ENCODE peak calls at places on chromosomes 11 and 22, in four cellular contexts. J is ecto neural progenitor cell, R is left kidney, M is iris pigment epithelial cell. N is an unnamed sample.
A peak's percentile ranks its signal among the peaks of the same experiment; 100 is the strongest.

GRCh38 chr11:113895367-113896155 is 9.0 kb upstream of the HTR3B start:
- DNase-seq in J (no peak), M (no peak), R (peak; percentile 65), N (peak; percentile 79)

GRCh38 chr11:62444271-62444833 is 25.5 kb downstream of the SCGB1A1 start:
- DNase-seq in R (peak; percentile 87), M (peak; percentile 44), J (no peak), N (peak; percentile 92)

GRCh38 chr11:80595011-80595410 is 1154.2 kb upstream of the TENM4 start:
- DNase-seq in R (no peak), J (no peak), M (peak; percentile 59), N (no peak)

GRCh38 chr22:37516456-37516855 is 2.8 kb downstream of the CARD10 start:
- DNase-seq in M (no peak), R (no peak), J (no peak), N (no peak)

GRCh38 chr11:23078289-23078971 is 218.2 kb upstream of the CCDC179 start:
- DNase-seq in J (no peak), M (peak; percentile 69), R (no peak), N (no peak)

GRCh38 chr22:24947881-24948280 is 1.4 kb upstream of the LHFPL7 start:
- DNase-seq in R (no peak), M (no peak), J (no peak), N (peak; percentile 25)

GRCh38 chr11:119509969-119510401 is 87.0 kb upstream of the THY1 start:
- DNase-seq in R (no peak), J (no peak), M (peak; percentile 96), N (peak; percentile 79)

GRCh38 chr11:100640646-100641045 is 46.4 kb upstream of the ARHGAP42 start:
- DNase-seq in J (no peak), R (no peak), M (peak; percentile 49), N (peak; percentile 67)

GRCh38 chr22:22103078-22103593 is 120.5 kb upstream of the TOP3B start:
- DNase-seq in R (no peak), M (peak; percentile 12), J (no peak), N (no peak)

GRCh38 chr11:101241160-101241795 is 111.7 kb upstream of the PGR start:
- DNase-seq in R (no peak), J (no peak), M (no peak), N (no peak)

GRCh38 chr22:30205281-30206115 is 41.1 kb downstream of the LIF start:
- DNase-seq in J (no peak), M (peak; percentile 96), R (peak; percentile 73), N (no peak)

GRCh38 chr11:64854534-64855502 is 10.4 kb upstream of the CDC42BPG start:
- DNase-seq in M (peak; percentile 84), J (no peak), R (no peak), N (no peak)

GRCh38 chr22:28629420-28630184 is 50.0 kb downstream of the TTC28 start:
- DNase-seq in J (no peak), M (peak; percentile 47), R (no peak), N (peak; percentile 54)

GRCh38 chr22:36493690-36494110 is 12.3 kb upstream of the TXN2 start:
- DNase-seq in J (no peak), R (peak; percentile 59), M (no peak), N (no peak)

GRCh38 chr11:10459029-10459970 is 4.2 kb downstream of the AMPD3 start:
- DNase-seq in R (peak; percentile 38), J (peak; percentile 32), M (no peak), N (no peak)

GRCh38 chr11:47913569-47914244 is 65.6 kb upstream of the NUP160 start:
- DNase-seq in R (peak; percentile 58), M (no peak), J (no peak), N (no peak)

GRCh38 chr11:48063424-48063978 is 83.1 kb downstream of the PTPRJ start:
- DNase-seq in M (peak; percentile 98), J (no peak), R (peak; percentile 73), N (no peak)

GRCh38 chr11:87743002-87743401 is 432.2 kb downstream of the RAB38 start:
- DNase-seq in J (no peak), R (peak; percentile 5), M (no peak), N (peak; percentile 65)

GRCh38 chr11:74932797-74933196 is 16.1 kb downstream of the XRRA1 start:
- DNase-seq in M (peak; percentile 87), R (no peak), J (no peak), N (no peak)

GRCh38 chr22:41288245-41288946 is 2.4 kb upstream of the RANGAP1 start:
- DNase-seq in J (no peak), M (peak; percentile 71), R (no peak), N (peak; percentile 93)

GRCh38 chr11:1559103-1559951 is 12.7 kb downstream of the DUSP8 start:
- DNase-seq in J (peak; percentile 52), M (no peak), R (peak; percentile 83), N (peak; percentile 46)

GRCh38 chr11:88303037-88303436 is 34.5 kb downstream of the CTSC start:
- DNase-seq in R (no peak), J (no peak), M (no peak), N (no peak)

GRCh38 chr22:42163515-42163914 is 32.9 kb upstream of the CYP2D6 start:
- DNase-seq in J (no peak), M (no peak), R (no peak), N (no peak)

GRCh38 chr11:58596621-58597020 is 17.8 kb downstream of the ZFP91 start:
- DNase-seq in M (no peak), R (no peak), J (no peak), N (no peak)

GRCh38 chr11:62324738-62325556 is 12.3 kb upstream of the ASRGL1 start:
- DNase-seq in R (peak; percentile 79), J (peak; percentile 84), M (peak; percentile 70), N (peak; percentile 69)